ENCODE peak calls at places on chromosome X, in eight cellular contexts. One of them, this sample, is unnamed.

GRCh38 chrX:136199365-136199764 is 51.8 kb downstream of the MAP7D3 start:
- DNase-seq in body of pancreas: no peak
- DNase-seq in AG09309: no peak
- DNase-seq in mammary epithelial cell: peak
- DNase-seq in AG10803: no peak
- DNase-seq in astrocyte of the cerebellum: no peak
- DNase-seq in heart right ventricle: no peak
- DNase-seq in Peyer's patch: no peak
- DNase-seq in this sample: peak

GRCh38 chrX:29155286-29155685 is 568.0 kb downstream of the IL1RAPL1 start:
- DNase-seq in body of pancreas: no peak
- DNase-seq in AG09309: no peak
- DNase-seq in mammary epithelial cell: no peak
- DNase-seq in AG10803: no peak
- DNase-seq in astrocyte of the cerebellum: no peak
- DNase-seq in heart right ventricle: no peak
- DNase-seq in Peyer's patch: no peak
- DNase-seq in this sample: no peak

GRCh38 chrX:103338663-103339062 is 8.6 kb downstream of the TCEAL7 start:
- DNase-seq in body of pancreas: no peak
- DNase-seq in AG09309: no peak
- DNase-seq in mammary epithelial cell: no peak
- DNase-seq in AG10803: no peak
- DNase-seq in astrocyte of the cerebellum: no peak
- DNase-seq in heart right ventricle: no peak
- DNase-seq in Peyer's patch: no peak
- DNase-seq in this sample: no peak

GRCh38 chrX:137945470-137945869 is 379.5 kb downstream of the ZIC3 start:
- DNase-seq in body of pancreas: no peak
- DNase-seq in AG09309: no peak
- DNase-seq in mammary epithelial cell: no peak
- DNase-seq in AG10803: no peak
- DNase-seq in astrocyte of the cerebellum: no peak
- DNase-seq in heart right ventricle: no peak
- DNase-seq in Peyer's patch: no peak
- DNase-seq in this sample: no peak

GRCh38 chrX:45232139-45232538 is 31.5 kb upstream of the DIPK2B start:
- DNase-seq in body of pancreas: no peak
- DNase-seq in AG09309: no peak
- DNase-seq in mammary epithelial cell: no peak
- DNase-seq in AG10803: no peak
- DNase-seq in astrocyte of the cerebellum: no peak
- DNase-seq in heart right ventricle: no peak
- DNase-seq in Peyer's patch: no peak
- DNase-seq in this sample: no peak

GRCh38 chrX:150167482-150168324 is 195.4 kb upstream of the MAMLD1 start:
- DNase-seq in body of pancreas: no peak
- DNase-seq in AG09309: no peak
- DNase-seq in mammary epithelial cell: no peak
- DNase-seq in AG10803: no peak
- DNase-seq in astrocyte of the cerebellum: no peak
- DNase-seq in heart right ventricle: no peak
- DNase-seq in Peyer's patch: no peak
- DNase-seq in this sample: no peak

GRCh38 chrX:37543324-37543723 is 28.1 kb upstream of the LANCL3 start:
- DNase-seq in body of pancreas: no peak
- DNase-seq in AG09309: no peak
- DNase-seq in mammary epithelial cell: no peak
- DNase-seq in AG10803: no peak
- DNase-seq in astrocyte of the cerebellum: no peak
- DNase-seq in heart right ventricle: no peak
- DNase-seq in Peyer's patch: no peak
- DNase-seq in this sample: no peak

GRCh38 chrX:20348139-20348538 is 81.4 kb upstream of the RPS6KA3 start:
- DNase-seq in body of pancreas: no peak
- DNase-seq in AG09309: no peak
- DNase-seq in mammary epithelial cell: no peak
- DNase-seq in AG10803: no peak
- DNase-seq in astrocyte of the cerebellum: no peak
- DNase-seq in heart right ventricle: no peak
- DNase-seq in Peyer's patch: no peak
- DNase-seq in this sample: no peak

GRCh38 chrX:103063191-103063845 is 653 bp downstream of the BEX1 start:
- DNase-seq in body of pancreas: peak
- DNase-seq in AG09309: no peak
- DNase-seq in mammary epithelial cell: peak
- DNase-seq in AG10803: peak
- DNase-seq in astrocyte of the cerebellum: peak
- DNase-seq in heart right ventricle: no peak
- DNase-seq in Peyer's patch: no peak
- DNase-seq in this sample: peak

GRCh38 chrX:114611018-114611619 is 27.2 kb downstream of the HTR2C start:
- DNase-seq in body of pancreas: peak
- DNase-seq in AG09309: no peak
- DNase-seq in mammary epithelial cell: peak
- DNase-seq in AG10803: peak
- DNase-seq in astrocyte of the cerebellum: peak
- DNase-seq in heart right ventricle: peak
- DNase-seq in Peyer's patch: no peak
- DNase-seq in this sample: peak

GRCh38 chrX:82973641-82974040 is 534.4 kb upstream of the POU3F4 start:
- DNase-seq in body of pancreas: no peak
- DNase-seq in AG09309: no peak
- DNase-seq in mammary epithelial cell: no peak
- DNase-seq in AG10803: no peak
- DNase-seq in astrocyte of the cerebellum: no peak
- DNase-seq in heart right ventricle: no peak
- DNase-seq in Peyer's patch: no peak
- DNase-seq in this sample: no peak

GRCh38 chrX:121165930-121166359 is 118.5 kb downstream of the GLUD2 start:
- DNase-seq in body of pancreas: no peak
- DNase-seq in AG09309: no peak
- DNase-seq in mammary epithelial cell: no peak
- DNase-seq in AG10803: no peak
- DNase-seq in astrocyte of the cerebellum: no peak
- DNase-seq in heart right ventricle: no peak
- DNase-seq in Peyer's patch: no peak
- DNase-seq in this sample: no peak

GRCh38 chrX:57156397-57157049 is 19.3 kb upstream of the SPIN2A start:
- DNase-seq in body of pancreas: peak
- DNase-seq in AG09309: peak
- DNase-seq in mammary epithelial cell: peak
- DNase-seq in AG10803: peak
- DNase-seq in astrocyte of the cerebellum: no peak
- DNase-seq in heart right ventricle: peak
- DNase-seq in Peyer's patch: peak
- DNase-seq in this sample: peak

GRCh38 chrX:133749370-133749769 is 236.0 kb downstream of the GPC3 start:
- DNase-seq in body of pancreas: no peak
- DNase-seq in AG09309: no peak
- DNase-seq in mammary epithelial cell: no peak
- DNase-seq in AG10803: no peak
- DNase-seq in astrocyte of the cerebellum: no peak
- DNase-seq in heart right ventricle: no peak
- DNase-seq in Peyer's patch: no peak
- DNase-seq in this sample: no peak

GRCh38 chrX:18895157-18895952 is 88.6 kb downstream of the PHKA2 start:
- DNase-seq in body of pancreas: no peak
- DNase-seq in AG09309: no peak
- DNase-seq in mammary epithelial cell: peak
- DNase-seq in AG10803: peak
- DNase-seq in astrocyte of the cerebellum: no peak
- DNase-seq in heart right ventricle: peak
- DNase-seq in Peyer's patch: no peak
- DNase-seq in this sample: no peak

GRCh38 chrX:19630776-19631707 is 115.7 kb upstream of the MAP3K15 start:
- DNase-seq in body of pancreas: no peak
- DNase-seq in AG09309: no peak
- DNase-seq in mammary epithelial cell: no peak
- DNase-seq in AG10803: no peak
- DNase-seq in astrocyte of the cerebellum: no peak
- DNase-seq in heart right ventricle: no peak
- DNase-seq in Peyer's patch: no peak
- DNase-seq in this sample: no peak

DNA sequence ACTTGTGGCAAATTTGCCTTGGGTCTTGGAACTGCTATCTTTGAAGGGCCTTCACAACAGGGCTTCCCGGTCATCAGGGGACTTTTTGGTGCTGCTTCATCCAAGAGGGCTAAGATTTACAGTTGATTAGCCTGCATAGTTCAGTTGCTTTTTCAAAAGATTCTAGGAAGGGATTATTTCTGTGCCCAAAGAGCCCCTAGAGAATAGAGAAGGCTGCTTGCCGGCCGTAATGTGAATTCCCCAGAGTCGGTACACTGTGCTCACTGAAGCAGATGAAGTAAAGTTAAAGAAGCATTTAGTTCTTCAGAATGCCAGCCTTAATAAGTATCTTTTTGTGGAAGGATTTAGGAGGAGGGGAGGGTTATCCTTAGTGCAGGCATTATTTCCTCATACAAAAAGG is 47.7 kb downstream of the ANOS1 start:
- DNase-seq in body of pancreas: no peak
- DNase-seq in AG09309: no peak
- DNase-seq in mammary epithelial cell: no peak
- DNase-seq in AG10803: no peak
- DNase-seq in astrocyte of the cerebellum: no peak
- DNase-seq in heart right ventricle: no peak
- DNase-seq in Peyer's patch: no peak
- DNase-seq in this sample: no peak
- TF ChIP-seq CTCF in body of pancreas: no peak
- TF ChIP-seq CTCF in AG09309: no peak
- TF ChIP-seq CTCF in mammary epithelial cell: no peak
- TF ChIP-seq CTCF in AG10803: no peak
- TF ChIP-seq CTCF in astrocyte of the cerebellum: no peak
- TF ChIP-seq CTCF in heart right ventricle: no peak
- TF ChIP-seq CTCF in Peyer's patch: no peak
- TF ChIP-seq CTCF in this sample: no peak

DNA sequence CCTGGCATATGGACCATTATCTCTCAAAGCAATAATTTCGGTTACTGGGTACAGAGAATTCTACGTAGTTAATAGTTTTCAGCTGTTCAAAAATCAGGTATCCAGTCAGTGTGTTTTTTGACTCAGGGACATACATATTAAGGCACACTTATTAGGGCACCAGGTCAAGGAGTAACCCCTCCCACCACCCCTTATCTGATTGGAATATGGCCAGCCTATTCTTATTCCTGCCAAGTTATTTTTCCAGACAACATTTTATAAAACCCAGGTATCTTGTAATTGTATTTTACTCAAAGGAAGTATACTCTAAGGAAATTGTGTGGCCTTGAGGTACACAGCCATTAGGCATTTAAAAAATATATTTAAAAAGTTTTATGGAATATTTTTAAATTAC is 4.3 kb downstream of the ZFX start:
- DNase-seq in body of pancreas: no peak
- DNase-seq in AG09309: no peak
- DNase-seq in mammary epithelial cell: no peak
- DNase-seq in AG10803: no peak
- DNase-seq in astrocyte of the cerebellum: no peak
- DNase-seq in heart right ventricle: no peak
- DNase-seq in Peyer's patch: no peak
- DNase-seq in this sample: no peak
- H3K4me3 ChIP-seq in body of pancreas: no peak
- H3K4me3 ChIP-seq in AG09309: no peak
- H3K4me3 ChIP-seq in mammary epithelial cell: no peak
- H3K4me3 ChIP-seq in AG10803: no peak
- H3K4me3 ChIP-seq in astrocyte of the cerebellum: no peak
- H3K4me3 ChIP-seq in heart right ventricle: no peak
- H3K4me3 ChIP-seq in Peyer's patch: no peak
- H3K4me3 ChIP-seq in this sample: no peak

DNA sequence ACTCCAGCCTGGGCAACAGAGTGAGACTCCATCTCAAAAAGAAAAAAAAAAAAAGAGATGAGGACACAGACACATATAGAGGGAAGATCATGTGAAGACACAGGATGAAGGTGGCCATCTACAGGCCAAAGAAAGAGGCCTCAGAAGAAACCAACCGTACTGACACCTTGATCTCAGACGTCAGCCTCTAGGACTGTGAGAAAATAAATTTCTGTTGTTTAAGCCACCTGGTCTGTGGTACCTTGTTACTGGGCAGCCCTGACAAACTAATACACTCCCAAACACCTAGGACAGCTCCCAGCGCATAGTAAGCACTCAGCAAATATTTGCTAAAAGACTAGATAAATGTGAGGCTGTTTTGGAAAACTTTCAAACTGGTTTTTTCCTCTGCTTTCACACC is 59.2 kb upstream of the SMIM10 start:
- DNase-seq in body of pancreas: no peak
- DNase-seq in AG09309: no peak
- DNase-seq in mammary epithelial cell: no peak
- DNase-seq in AG10803: no peak
- DNase-seq in astrocyte of the cerebellum: no peak
- DNase-seq in heart right ventricle: no peak
- DNase-seq in Peyer's patch: no peak
- DNase-seq in this sample: no peak
- TF ChIP-seq CTCF in body of pancreas: no peak
- TF ChIP-seq CTCF in AG09309: no peak
- TF ChIP-seq CTCF in mammary epithelial cell: no peak
- TF ChIP-seq CTCF in AG10803: no peak
- TF ChIP-seq CTCF in astrocyte of the cerebellum: no peak
- TF ChIP-seq CTCF in heart right ventricle: no peak
- TF ChIP-seq CTCF in Peyer's patch: no peak
- TF ChIP-seq CTCF in this sample: no peak

GRCh38 chrX:71532753-71533425 is at the start of gene OGT:
- DNase-seq in body of pancreas: peak
- DNase-seq in AG09309: peak
- DNase-seq in mammary epithelial cell: peak
- DNase-seq in AG10803: peak
- DNase-seq in astrocyte of the cerebellum: peak
- DNase-seq in heart right ventricle: peak
- DNase-seq in Peyer's patch: peak
- DNase-seq in this sample: peak

GRCh38 chrX:71533850-71534515 is 1.1 kb downstream of the OGT start:
- DNase-seq in body of pancreas: peak
- DNase-seq in AG09309: no peak
- DNase-seq in mammary epithelial cell: peak
- DNase-seq in AG10803: peak
- DNase-seq in astrocyte of the cerebellum: no peak
- DNase-seq in heart right ventricle: peak
- DNase-seq in Peyer's patch: peak
- DNase-seq in this sample: peak

GRCh38 chrX:71532078-71532752 is 689 bp upstream of the OGT start:
- DNase-seq in body of pancreas: peak
- DNase-seq in AG09309: no peak
- DNase-seq in mammary epithelial cell: peak
- DNase-seq in AG10803: peak
- DNase-seq in astrocyte of the cerebellum: no peak
- DNase-seq in heart right ventricle: no peak
- DNase-seq in Peyer's patch: peak
- DNase-seq in this sample: peak

GRCh38 chrX:71534773-71535544 is 2.1 kb downstream of the OGT start:
- DNase-seq in body of pancreas: no peak
- DNase-seq in AG09309: no peak
- DNase-seq in mammary epithelial cell: no peak
- DNase-seq in AG10803: no peak
- DNase-seq in astrocyte of the cerebellum: no peak
- DNase-seq in heart right ventricle: no peak
- DNase-seq in Peyer's patch: no peak
- DNase-seq in this sample: no peak

DNA sequence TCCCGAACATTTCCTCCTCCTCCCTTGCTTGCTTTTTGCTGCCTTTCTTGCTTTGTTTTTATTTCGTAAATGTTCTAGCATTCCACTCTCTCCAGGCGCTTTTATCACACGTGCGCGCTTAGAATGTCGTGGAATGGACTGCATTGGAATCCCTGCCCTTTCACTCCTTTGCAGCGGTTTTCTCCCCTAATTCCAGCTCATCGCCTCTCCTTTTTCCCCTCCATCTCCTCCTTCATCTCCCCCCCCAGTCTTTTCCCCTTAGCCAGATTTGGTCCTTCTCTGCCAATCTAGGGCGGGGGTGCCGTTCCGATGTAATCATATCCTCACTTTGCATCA is 578 bp downstream of the OGT start:
- DNase-seq in body of pancreas: no peak
- DNase-seq in AG09309: no peak
- DNase-seq in mammary epithelial cell: peak
- DNase-seq in AG10803: no peak
- DNase-seq in astrocyte of the cerebellum: no peak
- DNase-seq in heart right ventricle: no peak
- DNase-seq in Peyer's patch: no peak
- DNase-seq in this sample: no peak
- H3K4me3 ChIP-seq in body of pancreas: peak
- H3K4me3 ChIP-seq in AG09309: peak
- H3K4me3 ChIP-seq in mammary epithelial cell: peak
- H3K4me3 ChIP-seq in AG10803: peak
- H3K4me3 ChIP-seq in astrocyte of the cerebellum: peak
- H3K4me3 ChIP-seq in heart right ventricle: peak
- H3K4me3 ChIP-seq in Peyer's patch: peak
- H3K4me3 ChIP-seq in this sample: peak

This sample was measured in fibroblast of villous mesenchyme.